ENCODE peak calls at places on chromosomes 11 and 22, in eight cellular contexts. D, S, Z, V, Y, C, P and M are unnamed samples.
A peak's percentile ranks its signal among the peaks of the same experiment; 100 is the strongest.

GRCh38 chr22:23800297-23801237 is 13.8 kb downstream of the SMARCB1 start:
- DNase-seq in D (peak; percentile 38), S (no peak), Z (no peak), V (no peak), Y (no peak), C (no peak), P (peak; percentile 10), M (no peak)

GRCh38 chr11:45669146-45669545 is 3.7 kb upstream of the CHST1 start:
- DNase-seq in D (peak; percentile 10), S (no peak), Z (no peak), V (no peak), Y (no peak), C (no peak), P (no peak), M (no peak)

GRCh38 chr11:76678316-76678715 is 7.8 kb upstream of the LRRC32 start:
- DNase-seq in D (no peak), S (no peak), Z (no peak), V (no peak), Y (no peak), C (no peak), P (no peak), M (no peak)

GRCh38 chr11:45857834-45858492 is 10.7 kb downstream of the CRY2 start:
- DNase-seq in D (no peak), S (no peak), Z (no peak), V (peak; percentile 96), Y (no peak), C (no peak), P (no peak), M (no peak)

GRCh38 chr11:13140028-13140870 is 131.1 kb downstream of the RASSF10 start:
- DNase-seq in D (no peak), S (no peak), Z (no peak), V (peak; percentile 55), Y (no peak), C (no peak), P (no peak), M (peak; percentile 14)

GRCh38 chr11:34833602-34834001 is 82.6 kb downstream of the APIP start:
- DNase-seq in D (no peak), S (no peak), Z (no peak), V (no peak), Y (no peak), C (no peak), P (no peak), M (no peak)

GRCh38 chr11:75465701-75466531 is 32.9 kb upstream of the KLHL35 start:
- DNase-seq in D (peak; percentile 48), S (no peak), Z (no peak), V (no peak), Y (no peak), C (no peak), P (peak; percentile 74), M (no peak)

GRCh38 chr11:133162228-133162627 is 370.1 kb downstream of the OPCML start:
- DNase-seq in D (no peak), S (no peak), Z (no peak), V (no peak), Y (no peak), C (no peak), P (no peak), M (no peak)

GRCh38 chr11:34977039-34977906 is 60.9 kb downstream of the PDHX start:
- DNase-seq in D (no peak), S (no peak), Z (no peak), V (peak; percentile 83), Y (no peak), C (no peak), P (no peak), M (no peak)

GRCh38 chr11:33635161-33635560 is 65.5 kb downstream of the C11orf91 start:
- DNase-seq in D (no peak), S (peak; percentile 42), Z (no peak), V (peak; percentile 83), Y (no peak), C (no peak), P (no peak), M (no peak)

GRCh38 chr11:117823294-117823940 is 1.1 kb downstream of the FXYD2 start:
- DNase-seq in D (peak; percentile 61), S (no peak), Z (peak; percentile 15), V (no peak), Y (no peak), C (peak; percentile 64), P (peak; percentile 68), M (no peak)